ENCODE peak calls at places on chromosome 9, in eight cellular contexts. D is adrenal gland; V is cardiac muscle cell; K is retinal pigment epithelial cell; E is naive thymus-derived CD4-positive, alpha-beta T cell; X is neuronal stem cell; Y is AG04450; M is kidney. T is an unnamed sample.

GRCh38 chr9:134854541-134854981 is 26.0 kb upstream of the FCN2 start:
- DNase-seq in K (no peak), Y (no peak), E (no peak), M (peak), V (no peak), D (peak), X (no peak), T (no peak)

GRCh38 chr9:111052831-111053230 is 14.6 kb upstream of the LPAR1 start:
- DNase-seq in Y (no peak), V (no peak), X (no peak), K (no peak), D (no peak), M (no peak), E (no peak), T (peak)

GRCh38 chr9:69627301-69627700 is 44.9 kb downstream of the APBA1 start:
- DNase-seq in D (no peak), X (no peak), Y (no peak), E (no peak), V (no peak), K (no peak), M (no peak), T (no peak)

GRCh38 chr9:119839888-119840287 is 470.7 kb upstream of the BRINP1 start:
- DNase-seq in Y (no peak), M (peak), D (no peak), K (no peak), X (peak), E (no peak), V (no peak), T (peak)

GRCh38 chr9:134322781-134323241 is 3.4 kb upstream of the RXRA start:
- DNase-seq in X (no peak), V (no peak), Y (no peak), D (peak), K (no peak), M (peak), E (no peak), T (no peak)

GRCh38 chr9:134163374-134164196 is 779 bp downstream of the RNU6ATAC start:
- DNase-seq in X (peak), Y (no peak), V (peak), E (peak), M (peak), K (peak), D (peak), T (peak)

GRCh38 chr9:108786322-108786721 is 69.5 kb downstream of the ACTL7B start:
- DNase-seq in Y (no peak), E (no peak), X (no peak), K (no peak), M (no peak), V (no peak), D (no peak), T (no peak)

GRCh38 chr9:18829858-18830257 is 203.2 kb downstream of the SAXO1 start:
- DNase-seq in V (no peak), E (no peak), M (no peak), D (no peak), K (no peak), X (no peak), Y (no peak), T (no peak)

GRCh38 chr9:105673850-105674387 is 11.7 kb downstream of the TAL2 start:
- DNase-seq in K (no peak), D (no peak), X (no peak), Y (no peak), V (no peak), E (no peak), M (no peak), T (no peak)

GRCh38 chr9:9612270-9612669 is 1000.5 kb downstream of the PTPRD start:
- DNase-seq in D (no peak), X (no peak), Y (no peak), E (no peak), V (no peak), M (no peak), K (no peak), T (no peak)

GRCh38 chr9:23522952-23523351 is 303.1 kb downstream of the ELAVL2 start:
- DNase-seq in K (no peak), M (no peak), X (no peak), Y (no peak), D (no peak), E (no peak), V (no peak), T (no peak)

GRCh38 chr9:82540175-82540574 is 522.8 kb downstream of the RASEF start:
- DNase-seq in X (no peak), Y (no peak), K (no peak), E (no peak), V (no peak), D (peak), M (no peak), T (no peak)

DNA sequence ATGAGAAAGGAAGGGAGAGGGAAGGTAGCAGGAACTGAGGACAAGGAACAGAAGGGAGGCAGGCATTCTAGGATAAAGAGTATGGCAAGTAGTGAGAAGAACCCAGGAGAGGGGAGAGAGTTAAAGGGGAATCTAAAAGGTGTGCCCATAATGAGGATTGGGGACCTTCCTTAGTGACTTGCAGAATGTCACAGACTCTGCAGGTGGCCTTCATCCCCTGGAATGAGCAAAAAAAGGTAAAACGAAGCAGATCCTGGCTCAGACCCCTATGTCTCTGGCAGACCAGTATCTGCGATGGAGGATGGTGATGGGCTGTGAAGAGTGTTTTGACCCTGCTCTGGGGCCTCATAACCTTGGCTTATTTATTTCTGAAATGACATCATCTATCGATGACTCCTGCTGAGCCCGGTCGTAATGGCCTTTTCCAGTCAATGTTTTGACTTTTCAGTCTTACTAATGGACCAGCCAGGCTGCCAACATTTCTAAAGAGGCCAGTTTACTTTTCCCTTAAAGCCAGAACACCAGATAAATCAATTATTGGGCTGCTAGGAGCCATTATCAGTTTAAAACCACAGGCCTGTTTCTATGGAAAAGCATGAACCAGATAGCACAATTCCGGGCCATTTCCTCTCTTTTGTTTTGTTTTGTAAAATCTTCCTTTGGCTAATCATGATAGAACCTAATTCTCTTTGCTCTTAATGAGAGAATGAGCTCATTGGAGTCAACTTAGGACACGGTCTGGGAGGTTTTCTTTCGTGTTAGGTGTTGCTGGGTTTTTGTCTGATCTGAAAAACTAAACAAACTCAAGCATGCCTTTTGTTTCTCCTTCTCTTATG is 3.1 kb downstream of the TMOD1 start:
- DNase-seq in D (peak), E (no peak), K (no peak), X (no peak), M (no peak), Y (no peak), V (no peak), T (no peak)
- H3K4me3 ChIP-seq in D (no peak), E (no peak), K (no peak), X (no peak), M (no peak), Y (no peak), V (peak), T (no peak)

DNA sequence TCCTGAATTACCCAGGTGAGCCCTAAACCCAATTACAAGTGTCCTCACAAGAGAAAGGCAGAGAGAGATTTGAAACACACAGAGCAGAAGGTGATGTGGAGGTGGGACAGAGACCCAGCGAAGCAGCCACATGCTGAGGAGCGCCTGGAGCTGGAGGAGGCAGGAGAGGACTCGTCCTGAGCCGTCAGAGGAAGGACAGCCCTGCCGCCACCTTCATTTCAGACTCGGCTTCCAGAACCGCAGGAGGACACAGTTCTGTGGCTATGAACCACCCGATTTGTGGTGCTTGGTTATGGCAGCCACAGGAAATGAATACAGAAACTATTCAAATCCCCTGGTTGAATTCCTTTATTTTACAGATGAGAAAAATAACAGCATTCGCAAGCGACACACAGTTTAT is 16.4 kb upstream of the FBP1 start:
- DNase-seq in X (no peak), K (no peak), Y (no peak), M (no peak), D (no peak), V (no peak), E (no peak), T (no peak)
- H3K4me3 ChIP-seq in X (no peak), K (no peak), Y (no peak), M (peak), D (no peak), V (no peak), E (peak), T (no peak)

DNA sequence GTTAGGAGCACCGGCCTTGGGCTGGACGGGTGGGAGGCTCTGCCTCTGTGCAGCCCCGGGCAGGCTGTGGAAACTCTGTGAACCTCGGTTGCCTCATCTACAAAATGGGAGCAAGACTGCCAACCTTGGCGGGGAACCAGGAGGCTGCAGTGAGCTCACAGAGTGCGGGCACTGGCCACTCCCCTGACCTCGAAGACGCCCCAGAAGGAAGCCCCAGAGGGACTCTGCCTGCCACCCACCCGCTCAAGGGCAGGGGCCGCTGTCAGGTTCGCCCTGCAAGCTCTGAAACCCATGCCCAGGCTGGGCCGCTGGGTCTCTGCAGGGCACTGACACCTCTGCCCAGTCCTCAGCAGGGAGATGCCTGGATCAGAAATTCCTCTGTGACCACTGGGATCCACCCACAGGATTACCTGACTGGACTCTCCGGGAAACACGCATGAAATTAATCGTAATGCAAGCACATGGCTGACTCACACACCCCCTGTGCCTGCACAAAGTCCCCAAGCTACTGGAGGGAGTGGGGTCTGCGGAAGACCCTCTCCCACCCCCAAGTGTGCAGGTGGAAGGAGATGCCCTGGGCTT is 7.4 kb downstream of the CCDC187 start:
- DNase-seq in V (no peak), D (no peak), E (no peak), K (no peak), M (peak), X (no peak), Y (no peak), T (no peak)
- H3K4me3 ChIP-seq in V (no peak), D (no peak), E (no peak), K (no peak), M (peak), X (no peak), Y (no peak), T (no peak)

GRCh38 chr9:122218885-122219855 is 9.6 kb downstream of the LHX6 start:
- DNase-seq in V (peak), D (no peak), M (peak), X (no peak), Y (no peak), K (no peak), E (no peak), T (no peak)
- H3K4me3 ChIP-seq in V (peak), D (no peak), M (peak), X (no peak), Y (no peak), K (no peak), E (no peak), T (peak)

T was measured in adipocyte.